ENCODE peak calls at places on chromosomes 6 and 20, in eight cellular contexts. One of them, this sample, is unnamed.
A peak's percentile ranks its signal among the peaks of the same experiment; 100 is the strongest.

GRCh38 chr6:120378582-120379220 is 955.6 kb downstream of the TBC1D32 start:
- DNase-seq in esophagus squamous epithelium: no peak
- DNase-seq in heart right ventricle: no peak
- DNase-seq in CD4-positive, alpha-beta memory T cell: no peak
- DNase-seq in pancreas: no peak
- DNase-seq in left ventricle myocardium inferior: no peak
- DNase-seq in PC-3: peak; percentile 70
- DNase-seq in HCT116: peak; percentile 70
- DNase-seq in this sample: no peak

GRCh38 chr6:8633762-8634161 is 198.4 kb upstream of the SLC35B3 start:
- DNase-seq in esophagus squamous epithelium: no peak
- DNase-seq in heart right ventricle: no peak
- DNase-seq in CD4-positive, alpha-beta memory T cell: no peak
- DNase-seq in pancreas: no peak
- DNase-seq in left ventricle myocardium inferior: no peak
- DNase-seq in PC-3: no peak
- DNase-seq in HCT116: no peak
- DNase-seq in this sample: no peak

GRCh38 chr6:300026-300425 is 7.7 kb downstream of the DUSP22 start:
- DNase-seq in esophagus squamous epithelium: no peak
- DNase-seq in heart right ventricle: no peak
- DNase-seq in CD4-positive, alpha-beta memory T cell: no peak
- DNase-seq in pancreas: no peak
- DNase-seq in left ventricle myocardium inferior: no peak
- DNase-seq in PC-3: no peak
- DNase-seq in HCT116: no peak
- DNase-seq in this sample: no peak

GRCh38 chr6:74735304-74735703 is 470.5 kb downstream of the COL12A1 start:
- DNase-seq in esophagus squamous epithelium: no peak
- DNase-seq in heart right ventricle: no peak
- DNase-seq in CD4-positive, alpha-beta memory T cell: no peak
- DNase-seq in pancreas: no peak
- DNase-seq in left ventricle myocardium inferior: no peak
- DNase-seq in PC-3: peak; percentile 72
- DNase-seq in HCT116: no peak
- DNase-seq in this sample: peak; percentile 50

GRCh38 chr6:39945626-39946025 is 11.4 kb upstream of the MOCS1 start:
- DNase-seq in esophagus squamous epithelium: no peak
- DNase-seq in heart right ventricle: no peak
- DNase-seq in CD4-positive, alpha-beta memory T cell: no peak
- DNase-seq in pancreas: no peak
- DNase-seq in left ventricle myocardium inferior: no peak
- DNase-seq in PC-3: no peak
- DNase-seq in HCT116: no peak
- DNase-seq in this sample: no peak

GRCh38 chr6:119350202-119351004 is 842 bp upstream of the MAN1A1 start:
- DNase-seq in esophagus squamous epithelium: no peak
- DNase-seq in heart right ventricle: no peak
- DNase-seq in CD4-positive, alpha-beta memory T cell: peak; percentile 62
- DNase-seq in pancreas: peak; percentile 84
- DNase-seq in left ventricle myocardium inferior: no peak
- DNase-seq in PC-3: peak; percentile 44
- DNase-seq in HCT116: peak; percentile 48
- DNase-seq in this sample: peak; percentile 19

GRCh38 chr6:104638841-104639290 is 220.9 kb downstream of the HACE1 start:
- DNase-seq in esophagus squamous epithelium: no peak
- DNase-seq in heart right ventricle: peak; percentile 23
- DNase-seq in CD4-positive, alpha-beta memory T cell: no peak
- DNase-seq in pancreas: no peak
- DNase-seq in left ventricle myocardium inferior: peak; percentile 27
- DNase-seq in PC-3: no peak
- DNase-seq in HCT116: no peak
- DNase-seq in this sample: no peak

GRCh38 chr20:9359561-9360308 is 154.7 kb upstream of the LAMP5 start:
- DNase-seq in esophagus squamous epithelium: no peak
- DNase-seq in heart right ventricle: peak; percentile 24
- DNase-seq in CD4-positive, alpha-beta memory T cell: no peak
- DNase-seq in pancreas: no peak
- DNase-seq in left ventricle myocardium inferior: no peak
- DNase-seq in PC-3: peak; percentile 78
- DNase-seq in HCT116: peak; percentile 46
- DNase-seq in this sample: peak; percentile 38

GRCh38 chr20:15236812-15237211 is 899.4 kb upstream of the FLRT3 start:
- DNase-seq in esophagus squamous epithelium: no peak
- DNase-seq in heart right ventricle: no peak
- DNase-seq in CD4-positive, alpha-beta memory T cell: no peak
- DNase-seq in pancreas: no peak
- DNase-seq in left ventricle myocardium inferior: no peak
- DNase-seq in PC-3: peak; percentile 87
- DNase-seq in HCT116: peak; percentile 45
- DNase-seq in this sample: no peak

GRCh38 chr6:72286911-72287311 is 335.0 kb upstream of the KCNQ5 start:
- DNase-seq in esophagus squamous epithelium: no peak
- DNase-seq in heart right ventricle: no peak
- DNase-seq in CD4-positive, alpha-beta memory T cell: no peak
- DNase-seq in pancreas: no peak
- DNase-seq in left ventricle myocardium inferior: no peak
- DNase-seq in PC-3: peak; percentile 27
- DNase-seq in HCT116: no peak
- DNase-seq in this sample: peak; percentile 26

GRCh38 chr6:139373154-139373927 is 1.1 kb downstream of the CITED2 start:
- DNase-seq in esophagus squamous epithelium: peak; percentile 30
- DNase-seq in heart right ventricle: peak; percentile 71
- DNase-seq in CD4-positive, alpha-beta memory T cell: peak; percentile 79
- DNase-seq in pancreas: peak; percentile 88
- DNase-seq in left ventricle myocardium inferior: peak; percentile 68
- DNase-seq in PC-3: peak; percentile 53
- DNase-seq in HCT116: no peak
- DNase-seq in this sample: peak; percentile 56

GRCh38 chr20:20480126-20480525 is 112.2 kb downstream of the INSM1 start:
- DNase-seq in esophagus squamous epithelium: no peak
- DNase-seq in heart right ventricle: no peak
- DNase-seq in CD4-positive, alpha-beta memory T cell: no peak
- DNase-seq in pancreas: no peak
- DNase-seq in left ventricle myocardium inferior: no peak
- DNase-seq in PC-3: no peak
- DNase-seq in HCT116: no peak
- DNase-seq in this sample: no peak
- H3K36me3 ChIP-seq in esophagus squamous epithelium: peaks cover 23% of the 10 kb centered on the region
- H3K36me3 ChIP-seq in heart right ventricle: no peaks in the 10 kb centered on the region
- H3K36me3 ChIP-seq in CD4-positive, alpha-beta memory T cell: no peaks in the 10 kb centered on the region
- H3K36me3 ChIP-seq in pancreas: no peaks in the 10 kb centered on the region
- H3K36me3 ChIP-seq in left ventricle myocardium inferior: peaks cover 17% of the 10 kb centered on the region
- H3K36me3 ChIP-seq in PC-3: peaks cover 5% of the 10 kb centered on the region
- H3K36me3 ChIP-seq in HCT116: no peaks in the 10 kb centered on the region
- H3K36me3 ChIP-seq in this sample: no peaks in the 10 kb centered on the region

GRCh38 chr6:6696867-6697531 is 108.5 kb downstream of the LY86 start:
- DNase-seq in esophagus squamous epithelium: no peak
- DNase-seq in heart right ventricle: peak; percentile 65
- DNase-seq in CD4-positive, alpha-beta memory T cell: no peak
- DNase-seq in pancreas: no peak
- DNase-seq in left ventricle myocardium inferior: peak; percentile 61
- DNase-seq in PC-3: peak; percentile 90
- DNase-seq in HCT116: peak; percentile 63
- DNase-seq in this sample: peak; percentile 55

GRCh38 chr6:6699741-6700367 is 111.3 kb downstream of the LY86 start:
- DNase-seq in esophagus squamous epithelium: no peak
- DNase-seq in heart right ventricle: peak; percentile 52
- DNase-seq in CD4-positive, alpha-beta memory T cell: no peak
- DNase-seq in pancreas: no peak
- DNase-seq in left ventricle myocardium inferior: peak; percentile 63
- DNase-seq in PC-3: peak; percentile 86
- DNase-seq in HCT116: peak; percentile 58
- DNase-seq in this sample: peak; percentile 80

GRCh38 chr6:6694825-6695710 is 106.5 kb downstream of the LY86 start:
- DNase-seq in esophagus squamous epithelium: no peak
- DNase-seq in heart right ventricle: peak; percentile 46
- DNase-seq in CD4-positive, alpha-beta memory T cell: no peak
- DNase-seq in pancreas: no peak
- DNase-seq in left ventricle myocardium inferior: peak; percentile 50
- DNase-seq in PC-3: no peak
- DNase-seq in HCT116: no peak
- DNase-seq in this sample: no peak

GRCh38 chr6:6695711-6696048 is 107.2 kb downstream of the LY86 start:
- DNase-seq in esophagus squamous epithelium: no peak
- DNase-seq in heart right ventricle: no peak
- DNase-seq in CD4-positive, alpha-beta memory T cell: no peak
- DNase-seq in pancreas: no peak
- DNase-seq in left ventricle myocardium inferior: no peak
- DNase-seq in PC-3: no peak
- DNase-seq in HCT116: no peak
- DNase-seq in this sample: no peak

DNA sequence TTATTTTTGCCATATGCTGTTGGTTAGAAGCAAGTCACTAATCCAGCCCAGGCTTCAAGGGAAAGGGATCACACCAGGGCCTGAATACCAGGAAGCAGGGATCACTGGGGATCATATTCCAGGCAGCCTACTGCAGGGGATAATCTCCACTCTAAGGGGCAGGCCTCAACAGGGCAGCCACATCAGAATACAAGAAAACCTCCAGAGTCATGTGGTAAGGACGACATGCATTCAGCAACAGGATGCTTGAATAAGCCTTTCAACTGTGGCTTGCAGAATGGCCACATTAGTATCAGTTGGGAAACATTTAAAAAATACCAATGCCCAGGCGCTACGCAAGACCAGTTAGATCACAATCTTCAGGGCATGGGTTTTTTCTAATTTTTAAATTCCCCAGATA is 109.1 kb downstream of the LY86 start:
- DNase-seq in esophagus squamous epithelium: no peak
- DNase-seq in heart right ventricle: no peak
- DNase-seq in CD4-positive, alpha-beta memory T cell: no peak
- DNase-seq in pancreas: no peak
- DNase-seq in left ventricle myocardium inferior: no peak
- DNase-seq in PC-3: no peak
- DNase-seq in HCT116: no peak
- DNase-seq in this sample: no peak
- H3K4me1 ChIP-seq in esophagus squamous epithelium: peaks cover 69% of the 10 kb centered on the region
- H3K4me1 ChIP-seq in heart right ventricle: peaks cover 59% of the 10 kb centered on the region
- H3K4me1 ChIP-seq in CD4-positive, alpha-beta memory T cell: no peaks in the 10 kb centered on the region
- H3K4me1 ChIP-seq in pancreas: no peaks in the 10 kb centered on the region
- H3K4me1 ChIP-seq in left ventricle myocardium inferior: peaks cover 56% of the 10 kb centered on the region
- H3K4me1 ChIP-seq in PC-3: peaks cover 23% of the 10 kb centered on the region
- H3K4me1 ChIP-seq in HCT116: peaks cover 42% of the 10 kb centered on the region
- H3K4me1 ChIP-seq in this sample: peaks cover 10% of the 10 kb centered on the region

GRCh38 chr6:44452725-44453124 is 65.2 kb downstream of the CDC5L start:
- DNase-seq in esophagus squamous epithelium: no peak
- DNase-seq in heart right ventricle: no peak
- DNase-seq in CD4-positive, alpha-beta memory T cell: no peak
- DNase-seq in pancreas: no peak
- DNase-seq in left ventricle myocardium inferior: no peak
- DNase-seq in PC-3: peak; percentile 88
- DNase-seq in HCT116: no peak
- DNase-seq in this sample: no peak

GRCh38 chr6:44454198-44454597 is 66.7 kb downstream of the CDC5L start:
- DNase-seq in esophagus squamous epithelium: no peak
- DNase-seq in heart right ventricle: no peak
- DNase-seq in CD4-positive, alpha-beta memory T cell: no peak
- DNase-seq in pancreas: no peak
- DNase-seq in left ventricle myocardium inferior: no peak
- DNase-seq in PC-3: peak; percentile 46
- DNase-seq in HCT116: no peak
- DNase-seq in this sample: no peak

GRCh38 chr6:44456070-44456965 is 68.8 kb downstream of the CDC5L start:
- DNase-seq in esophagus squamous epithelium: no peak
- DNase-seq in heart right ventricle: peak; percentile 42
- DNase-seq in CD4-positive, alpha-beta memory T cell: peak; percentile 29
- DNase-seq in pancreas: no peak
- DNase-seq in left ventricle myocardium inferior: no peak
- DNase-seq in PC-3: peak; percentile 73
- DNase-seq in HCT116: peak; percentile 41
- DNase-seq in this sample: peak; percentile 53

GRCh38 chr6:44451803-44452690 is 64.5 kb downstream of the CDC5L start:
- DNase-seq in esophagus squamous epithelium: no peak
- DNase-seq in heart right ventricle: no peak
- DNase-seq in CD4-positive, alpha-beta memory T cell: no peak
- DNase-seq in pancreas: no peak
- DNase-seq in left ventricle myocardium inferior: no peak
- DNase-seq in PC-3: no peak
- DNase-seq in HCT116: no peak
- DNase-seq in this sample: peak; percentile 58

DNA sequence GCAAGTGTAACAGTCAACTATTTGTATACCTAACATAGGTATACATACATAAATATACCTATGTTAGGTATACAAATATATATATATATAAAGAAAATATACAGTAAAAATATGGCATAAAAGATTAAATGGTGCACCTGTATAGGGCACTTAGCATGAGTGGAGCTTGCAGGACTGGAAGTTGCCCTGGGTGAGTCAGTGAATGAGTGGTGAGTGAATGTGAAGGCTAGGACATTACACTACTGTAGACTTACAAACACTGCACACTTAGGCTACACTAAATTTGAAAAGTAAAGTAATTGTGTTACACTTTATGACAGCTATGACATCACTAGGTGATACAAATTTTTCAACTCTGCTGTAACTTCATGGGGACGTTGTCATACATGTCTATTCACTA is 65.6 kb downstream of the CDC5L start:
- DNase-seq in esophagus squamous epithelium: no peak
- DNase-seq in heart right ventricle: no peak
- DNase-seq in CD4-positive, alpha-beta memory T cell: no peak
- DNase-seq in pancreas: no peak
- DNase-seq in left ventricle myocardium inferior: no peak
- DNase-seq in PC-3: peak; percentile 52
- DNase-seq in HCT116: no peak
- DNase-seq in this sample: no peak
- H3K27ac ChIP-seq in esophagus squamous epithelium: no peak overlapping the region
- H3K27ac ChIP-seq in heart right ventricle: no peak overlapping the region
- H3K27ac ChIP-seq in CD4-positive, alpha-beta memory T cell: no peak overlapping the region
- H3K27ac ChIP-seq in pancreas: no peak overlapping the region
- H3K27ac ChIP-seq in left ventricle myocardium inferior: no peak overlapping the region
- H3K27ac ChIP-seq in PC-3: peak overlapping the region; percentile 77
- H3K27ac ChIP-seq in HCT116: no peak overlapping the region
- H3K27ac ChIP-seq in this sample: peak overlapping the region; percentile 63

GRCh38 chr6:3356056-3356823 is 97.5 kb downstream of the PSMG4 start:
- DNase-seq in esophagus squamous epithelium: peak; percentile 29
- DNase-seq in heart right ventricle: peak; percentile 59
- DNase-seq in CD4-positive, alpha-beta memory T cell: peak; percentile 81
- DNase-seq in pancreas: no peak
- DNase-seq in left ventricle myocardium inferior: peak; percentile 56
- DNase-seq in PC-3: peak; percentile 57
- DNase-seq in HCT116: peak; percentile 44
- DNase-seq in this sample: peak; percentile 76
- H3K36me3 ChIP-seq in esophagus squamous epithelium: no peaks in the 10 kb centered on the region
- H3K36me3 ChIP-seq in heart right ventricle: no peaks in the 10 kb centered on the region
- H3K36me3 ChIP-seq in CD4-positive, alpha-beta memory T cell: no peaks in the 10 kb centered on the region
- H3K36me3 ChIP-seq in pancreas: no peaks in the 10 kb centered on the region
- H3K36me3 ChIP-seq in left ventricle myocardium inferior: no peaks in the 10 kb centered on the region
- H3K36me3 ChIP-seq in PC-3: no peaks in the 10 kb centered on the region
- H3K36me3 ChIP-seq in HCT116: no peaks in the 10 kb centered on the region
- H3K36me3 ChIP-seq in this sample: no peaks in the 10 kb centered on the region

DNA sequence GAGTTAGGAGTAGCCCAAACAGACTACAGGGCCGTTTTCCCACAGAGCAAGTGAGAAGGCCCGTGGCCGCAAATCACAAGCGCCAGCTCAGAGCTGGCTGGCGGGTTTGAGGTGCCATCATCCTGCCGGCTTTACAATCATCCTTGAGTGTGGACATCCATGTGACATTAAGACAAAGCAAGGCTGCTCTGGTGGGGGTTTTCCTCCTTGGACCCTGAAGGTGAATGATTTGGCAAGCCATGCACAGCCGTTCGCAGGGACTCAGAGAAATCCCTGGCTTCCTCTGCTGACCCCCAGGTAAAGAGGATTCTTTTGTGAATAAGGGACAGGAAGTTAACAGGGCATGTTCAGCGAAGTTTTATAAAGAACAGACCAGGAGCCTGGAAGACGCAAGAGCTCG is 137.2 kb downstream of the AGPAT4 start:
- DNase-seq in esophagus squamous epithelium: no peak
- DNase-seq in heart right ventricle: no peak
- DNase-seq in CD4-positive, alpha-beta memory T cell: no peak
- DNase-seq in pancreas: no peak
- DNase-seq in left ventricle myocardium inferior: no peak
- DNase-seq in PC-3: no peak
- DNase-seq in HCT116: no peak
- DNase-seq in this sample: no peak
- H3K4me1 ChIP-seq in esophagus squamous epithelium: peaks cover 25% of the 10 kb centered on the region
- H3K4me1 ChIP-seq in heart right ventricle: no peaks in the 10 kb centered on the region
- H3K4me1 ChIP-seq in CD4-positive, alpha-beta memory T cell: no peaks in the 10 kb centered on the region
- H3K4me1 ChIP-seq in pancreas: no peaks in the 10 kb centered on the region
- H3K4me1 ChIP-seq in left ventricle myocardium inferior: peaks cover 34% of the 10 kb centered on the region
- H3K4me1 ChIP-seq in PC-3: peaks cover 42% of the 10 kb centered on the region
- H3K4me1 ChIP-seq in HCT116: no peaks in the 10 kb centered on the region
- H3K4me1 ChIP-seq in this sample: peaks cover 8% of the 10 kb centered on the region

This sample was measured in SJSA1.